ENCODE peak calls at places on chromosomes 13 and 19, in seven cellular contexts. M is HCT116, R is H1, V is SK-N-SH, X is K562, S is GM12878, P is endothelial cell of umbilical vein. E is an unnamed sample.

GRCh38 chr13:28849441-28849840 is 29.3 kb downstream of the MTUS2 start:
- DNase-seq in M (no peak), R (no peak), V (no peak), X (no peak), S (no peak), P (no peak), E (no peak)

GRCh38 chr13:60540276-60540675 is 143.3 kb downstream of the TDRD3 start:
- DNase-seq in M (no peak), R (no peak), V (no peak), X (no peak), S (no peak), P (no peak), E (no peak)

GRCh38 chr13:59970847-59971246 is 192.9 kb downstream of the DIAPH3 start:
- DNase-seq in M (no peak), R (no peak), V (no peak), X (no peak), S (no peak), P (no peak), E (no peak)

GRCh38 chr13:110354715-110355473 is 47.8 kb downstream of the COL4A2 start:
- DNase-seq in M (no peak), R (no peak), V (no peak), X (peak; percentile 6), S (no peak), P (no peak), E (no peak)

GRCh38 chr19:19067276-19068072 is 3.7 kb downstream of the SLC25A42 start:
- DNase-seq in M (no peak), R (no peak), V (no peak), X (no peak), S (no peak), P (no peak), E (no peak)

GRCh38 chr19:53365899-53366493 is 491 bp downstream of the ZNF525 start:
- DNase-seq in M (no peak), R (no peak), V (peak; percentile 47), X (peak; percentile 3), S (no peak), P (no peak), E (no peak)

GRCh38 chr13:106372199-106373160 is 163.0 kb downstream of the EFNB2 start:
- DNase-seq in M (no peak), R (no peak), V (no peak), X (no peak), S (no peak), P (peak; percentile 95), E (no peak)

GRCh38 chr13:82147526-82147925 is 1734.7 kb downstream of the SLITRK1 start:
- DNase-seq in M (no peak), R (no peak), V (no peak), X (no peak), S (no peak), P (no peak), E (no peak)

GRCh38 chr13:79457948-79458347 is 23.0 kb upstream of the NDFIP2 start:
- DNase-seq in M (no peak), R (no peak), V (no peak), X (peak; percentile 54), S (no peak), P (peak; percentile 79), E (no peak)

GRCh38 chr19:44447864-44448674 is at the start of gene ZNF229:
- DNase-seq in M (no peak), R (peak; percentile 83), V (peak; percentile 87), X (peak; percentile 71), S (no peak), P (peak; percentile 90), E (peak; percentile 80)

GRCh38 chr19:4722671-4723464 is 774 bp downstream of the DPP9 start:
- DNase-seq in M (no peak), R (no peak), V (no peak), X (no peak), S (no peak), P (peak; percentile 30), E (no peak)

GRCh38 chr19:31127132-31127967 is 221.9 kb downstream of the TSHZ3 start:
- DNase-seq in M (no peak), R (no peak), V (no peak), X (no peak), S (no peak), P (no peak), E (no peak)
- TF ChIP-seq POLR2AphosphoS5 in M (no peak), R (no peak), V (peak; percentile 37), X (no peak), S (no peak), P (no peak), E (no peak)

GRCh38 chr13:43905435-43906031 is 25.8 kb downstream of the LACC1 start:
- DNase-seq in M (peak; percentile 58), R (no peak), V (peak; percentile 63), X (peak; percentile 21), S (no peak), P (peak; percentile 68), E (peak; percentile 53)

GRCh38 chr13:43911871-43912270 is 32.2 kb downstream of the LACC1 start:
- DNase-seq in M (no peak), R (no peak), V (no peak), X (no peak), S (no peak), P (no peak), E (peak; percentile 32)

GRCh38 chr13:43911283-43911682 is 31.6 kb downstream of the LACC1 start:
- DNase-seq in M (no peak), R (no peak), V (no peak), X (no peak), S (no peak), P (no peak), E (no peak)

DNA sequence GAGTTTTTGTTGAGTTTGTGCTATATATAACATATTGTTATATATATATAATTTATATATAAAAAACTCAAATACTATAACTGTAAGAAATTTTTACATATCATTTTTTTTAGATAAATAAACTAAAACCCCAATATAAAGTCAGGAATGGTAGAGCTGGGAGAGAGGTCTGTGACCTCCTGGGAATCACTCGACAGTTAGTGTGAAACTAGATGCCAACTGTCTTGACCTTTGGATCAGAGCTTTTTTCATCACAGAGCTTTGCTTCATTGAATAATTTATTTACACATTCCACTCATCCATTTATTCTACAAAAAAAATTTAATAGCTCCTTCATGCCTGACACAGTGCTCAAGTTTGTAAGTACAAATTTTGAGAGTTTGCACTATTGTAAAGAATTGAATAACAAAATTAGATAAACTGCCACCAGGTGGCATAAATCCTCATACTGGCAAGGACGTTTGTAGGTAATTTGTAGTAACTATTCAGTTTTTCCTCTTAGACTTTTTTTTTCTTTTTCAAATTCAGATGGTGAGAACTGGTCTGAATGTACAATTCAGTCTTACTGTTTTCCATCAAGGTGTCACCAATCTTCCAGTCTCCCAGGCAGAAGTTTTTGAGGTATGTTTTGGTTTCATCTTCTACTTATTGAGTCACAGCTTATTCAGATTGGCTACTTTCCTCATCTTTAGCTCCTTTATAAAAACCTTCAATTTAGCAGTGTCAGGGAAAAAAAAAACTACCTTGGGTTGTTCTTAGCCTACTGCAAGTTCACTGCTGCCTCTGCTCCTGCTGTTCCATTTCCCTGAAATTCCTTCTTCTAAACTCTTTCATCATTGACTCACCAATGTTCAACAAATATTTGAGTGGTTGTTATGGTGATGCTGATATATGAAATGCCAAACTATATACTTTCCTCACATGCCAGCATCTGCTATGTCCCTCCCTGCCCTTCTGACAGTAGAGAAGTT is 28.7 kb downstream of the LACC1 start:
- DNase-seq in M (peak; percentile 37), R (no peak), V (peak; percentile 36), X (no peak), S (no peak), P (peak; percentile 43), E (no peak)
- H3K9ac ChIP-seq in M (no peak overlapping the region), R (no peak overlapping the region), V (peak overlapping the region; percentile 53), X (no peak overlapping the region), S (no peak overlapping the region), P (no peak overlapping the region), E (no peak overlapping the region)

GRCh38 chr19:47756953-47757608 is 11.7 kb downstream of the NOP53 start:
- DNase-seq in M (no peak), R (no peak), V (no peak), X (no peak), S (no peak), P (no peak), E (no peak)
- TF ChIP-seq POLR2AphosphoS5 in M (no peak), R (no peak), V (no peak), X (no peak), S (peak; percentile 14), P (no peak), E (no peak)

DNA sequence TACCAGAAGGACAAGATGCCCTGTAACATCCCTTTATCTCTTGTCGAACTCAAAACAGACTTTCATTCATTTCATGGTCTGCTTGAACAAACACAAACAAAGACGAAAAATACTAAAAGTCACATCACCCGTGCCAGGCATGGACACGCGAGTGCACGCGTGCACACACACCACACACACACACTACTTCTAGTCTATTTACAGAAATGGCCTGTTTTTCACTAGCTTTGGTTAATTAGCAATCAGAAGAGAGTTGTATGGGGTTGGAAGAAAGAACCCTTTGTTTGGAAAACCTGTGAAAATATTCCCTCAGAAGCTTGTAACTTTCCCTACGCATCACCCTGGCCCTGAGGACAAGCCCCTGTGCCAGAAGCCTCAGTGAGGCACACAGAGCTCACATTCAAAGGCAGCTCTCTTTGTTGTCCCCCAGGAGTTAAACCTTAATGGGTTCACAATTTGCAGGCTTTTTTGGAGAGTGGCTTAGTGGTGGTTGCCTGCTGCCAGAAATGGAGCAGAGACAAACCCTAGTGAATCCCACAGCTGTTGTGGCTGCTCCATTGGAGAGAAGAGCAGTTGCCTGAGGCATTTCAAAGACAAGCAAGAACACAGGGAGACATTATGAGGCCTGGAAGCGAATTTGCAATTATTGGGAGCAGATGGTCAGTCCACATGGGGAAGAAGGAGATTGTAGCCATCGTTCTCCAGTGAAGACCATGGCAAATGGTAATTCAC is 55.9 kb downstream of the STARD13 start:
- DNase-seq in M (no peak), R (no peak), V (peak; percentile 49), X (no peak), S (no peak), P (no peak), E (no peak)
- H3K9ac ChIP-seq in M (no peak overlapping the region), R (no peak overlapping the region), V (peak overlapping the region; percentile 57), X (no peak overlapping the region), S (no peak overlapping the region), P (peak overlapping the region; percentile 5), E (peak overlapping the region; percentile 38)